ENCODE peak calls at places on chromosomes 12 and 14, in nine cellular contexts. B is HepG2, M is tibial nerve, D is Peyer's patch, Q is tibial artery, P is heart right ventricle, F is lower lobe of right lung, E is stomach, V is psoas muscle. G is an unnamed sample.
A peak's percentile ranks its signal among the peaks of the same experiment; 100 is the strongest.

GRCh38 chr12:4001869-4002268 is 128.7 kb upstream of the PARP11 start:
- DNase-seq in V (no peak), M (no peak), D (no peak), Q (no peak), B (no peak), E (no peak), P (no peak), F (no peak), G (no peak)

GRCh38 chr12:124828264-124829007 is 35.2 kb downstream of the SCARB1 start:
- DNase-seq in F (no peak), P (no peak), D (peak; percentile 75), E (peak; percentile 84), V (no peak), M (no peak), Q (no peak), B (peak; percentile 87), G (no peak)

GRCh38 chr14:53190938-53191337 is 37.8 kb upstream of the DDHD1 start:
- DNase-seq in D (no peak), Q (no peak), V (no peak), M (no peak), B (no peak), F (no peak), P (no peak), E (no peak), G (no peak)

GRCh38 chr12:26135010-26135420 is 10.2 kb upstream of the BHLHE41 start:
- DNase-seq in D (no peak), P (no peak), F (peak; percentile 94), E (peak; percentile 60), Q (peak; percentile 68), V (no peak), M (no peak), B (no peak), G (no peak)

GRCh38 chr12:77118696-77119095 is 53.3 kb upstream of the E2F7 start:
- DNase-seq in V (no peak), E (no peak), B (no peak), D (no peak), Q (no peak), M (no peak), F (no peak), P (no peak), G (no peak)

GRCh38 chr14:104843006-104843405 is 22.1 kb upstream of the CEP170B start:
- DNase-seq in P (no peak), D (no peak), B (no peak), Q (peak; percentile 60), E (no peak), V (no peak), M (no peak), F (no peak), G (no peak)

GRCh38 chr12:110993425-110993824 is 73.0 kb upstream of the MYL2 start:
- DNase-seq in M (no peak), Q (no peak), F (no peak), V (no peak), B (no peak), E (no peak), P (no peak), D (no peak), G (peak; percentile 33)

GRCh38 chr12:29176951-29177350 is 27.9 kb downstream of the FAR2 start:
- DNase-seq in Q (no peak), D (no peak), F (no peak), M (no peak), B (no peak), E (no peak), P (no peak), V (no peak), G (no peak)

GRCh38 chr14:56422703-56423213 is 156.8 kb upstream of the TMEM260 start:
- DNase-seq in Q (peak; percentile 74), D (no peak), F (peak; percentile 49), E (peak; percentile 88), M (peak; percentile 43), P (peak; percentile 61), B (peak; percentile 21), V (peak; percentile 23), G (peak; percentile 40)

GRCh38 chr12:85076688-85077430 is 40.7 kb downstream of the LRRIQ1 start:
- DNase-seq in E (no peak), F (no peak), Q (no peak), V (no peak), D (no peak), B (peak; percentile 43), M (no peak), P (no peak), G (no peak)

GRCh38 chr14:106564058-106564643 is 1037.8 kb downstream of the TMEM121 start:
- DNase-seq in V (no peak), D (peak; percentile 67), B (peak; percentile 43), Q (no peak), F (peak; percentile 57), M (no peak), E (no peak), P (no peak), G (peak; percentile 73)

GRCh38 chr14:89672636-89673279 is 255.7 kb upstream of the FOXN3 start:
- DNase-seq in M (no peak), E (peak; percentile 57), V (no peak), P (peak; percentile 29), F (no peak), B (peak; percentile 39), D (peak; percentile 71), Q (no peak), G (peak; percentile 57)

GRCh38 chr14:81323621-81324400 is 76.3 kb downstream of the STON2 start:
- DNase-seq in D (peak; percentile 75), Q (no peak), V (no peak), P (no peak), B (no peak), F (peak; percentile 47), M (no peak), E (peak; percentile 59), G (peak; percentile 34)

GRCh38 chr12:40971911-40972310 is 216.2 kb upstream of the PDZRN4 start:
- DNase-seq in Q (no peak), P (no peak), E (no peak), F (no peak), B (no peak), V (no peak), M (no peak), D (no peak), G (no peak)

GRCh38 chr12:96908170-96908675 is 1.2 kb downstream of the NEDD1 start:
- DNase-seq in P (no peak), B (no peak), F (no peak), M (no peak), Q (no peak), D (no peak), V (no peak), E (no peak), G (no peak)

GRCh38 chr12:53965251-53966069 is 7.5 kb upstream of the HOXC11 start:
- DNase-seq in M (peak; percentile 15), B (no peak), V (no peak), E (no peak), F (no peak), Q (peak; percentile 88), D (no peak), P (no peak), G (peak; percentile 68)

GRCh38 chr12:132329036-132329738 is at the start of gene GALNT9:
- DNase-seq in V (no peak), M (no peak), E (no peak), B (no peak), P (no peak), Q (no peak), F (no peak), D (no peak), G (no peak)

GRCh38 chr14:102939820-102940561 is 17.5 kb downstream of the AMN start:
- DNase-seq in P (no peak), F (peak; percentile 92), D (peak; percentile 73), E (peak; percentile 89), Q (no peak), M (no peak), V (no peak), B (no peak), G (no peak)

GRCh38 chr12:124554429-124555029 is 12.9 kb downstream of the NCOR2 start:
- DNase-seq in Q (no peak), E (no peak), D (peak; percentile 47), B (no peak), M (no peak), V (no peak), P (peak; percentile 48), F (no peak), G (no peak)

GRCh38 chr14:69816216-69816615 is 19.2 kb upstream of the SLC10A1 start:
- DNase-seq in E (no peak), F (no peak), P (no peak), V (no peak), B (no peak), Q (no peak), M (no peak), D (no peak), G (no peak)
- H3K4me1 ChIP-seq in E (peaks cover 5% of the 10 kb centered on the region), F (no peaks in the 10 kb centered on the region), P (no peaks in the 10 kb centered on the region), V (no peaks in the 10 kb centered on the region), B (peaks cover 37% of the 10 kb centered on the region), Q (no peaks in the 10 kb centered on the region), M (peaks cover 6% of the 10 kb centered on the region), D (no peaks in the 10 kb centered on the region), G (no peaks in the 10 kb centered on the region)

GRCh38 chr12:120457133-120457532 is 10.9 kb downstream of the GATC start:
- DNase-seq in V (no peak), P (no peak), Q (no peak), E (no peak), B (peak; percentile 24), M (no peak), D (no peak), F (no peak), G (peak; percentile 46)
- TF ChIP-seq CTCF in V (peak; percentile 8), P (no peak), Q (no peak), E (no peak), B (peak; percentile 52), M (no peak), D (no peak), F (no peak), G (peak; percentile 72)

DNA sequence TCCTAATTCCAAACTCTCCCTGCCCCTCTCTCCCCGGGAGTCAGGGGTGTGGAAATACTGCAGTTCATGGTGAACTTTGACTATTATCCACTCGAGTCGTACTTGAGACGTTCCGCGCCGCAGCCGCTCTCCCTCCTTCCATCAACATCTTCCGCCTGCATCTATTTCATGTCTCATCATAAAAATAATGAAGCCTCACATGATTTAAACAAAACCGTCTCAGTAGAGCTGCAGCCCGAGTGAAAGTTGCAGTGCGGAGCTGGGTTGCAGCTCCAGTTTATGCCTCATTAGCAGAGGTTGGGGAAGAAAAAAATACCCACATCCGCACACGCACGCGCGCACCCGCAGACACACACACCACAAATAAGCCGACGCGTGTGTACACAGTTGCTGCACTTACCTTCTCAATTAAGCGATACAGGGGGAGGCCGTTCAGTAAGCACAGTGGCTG is 271 bp downstream of the LMO3 start:
- DNase-seq in E (no peak), B (peak; percentile 9), D (no peak), Q (no peak), P (no peak), V (no peak), M (no peak), F (peak; percentile 49), G (no peak)
- H3K4me1 ChIP-seq in E (peaks cover 42% of the 10 kb centered on the region), B (peaks cover 28% of the 10 kb centered on the region), D (no peaks in the 10 kb centered on the region), Q (peaks cover 5% of the 10 kb centered on the region), P (peaks cover 11% of the 10 kb centered on the region), V (no peaks in the 10 kb centered on the region), M (peaks cover 34% of the 10 kb centered on the region), F (no peaks in the 10 kb centered on the region), G (peaks cover 14% of the 10 kb centered on the region)

GRCh38 chr12:109346920-109347319 is 780 bp upstream of the MYO1H start:
- DNase-seq in D (no peak), E (no peak), F (no peak), V (no peak), P (no peak), M (no peak), Q (no peak), B (no peak), G (peak; percentile 30)
- TF ChIP-seq CTCF in D (no peak), E (no peak), F (no peak), V (no peak), P (no peak), M (no peak), Q (no peak), B (no peak), G (peak; percentile 52)

G was measured in BE2C.